ENCODE peak calls at places on chromosomes 12 and 14, in ten cellular contexts. W is IMR-90; O is EL; K is LNCaP clone FGC; J is 8988T; A is MCF 10A; G is COR-L47; M is T-cell; D is Right ventricle myocardium superior; I is T-helper 2 cell treated with Interferon-gamma antibody and Interleukin-4, amounts not matched to agents 5 μg/mL and 100 μg/mL, for 36 hours. U is an unnamed sample.

GRCh38 chr12:27969901-27970390 is 2.6 kb downstream of the PTHLH start:
- DNase-seq in W (peak; percentile 53), O (peak; percentile 69), K (no peak), J (peak; percentile 37), A (peak; percentile 79), G (no peak), M (peak; percentile 20), D (peak; percentile 48), I (peak; percentile 29), U (peak; percentile 35)

GRCh38 chr12:112536367-112536730 is 117.6 kb downstream of the PTPN11 start:
- DNase-seq in W (no peak), O (no peak), K (no peak), J (no peak), A (no peak), G (no peak), M (no peak), D (no peak), I (no peak), U (no peak)

GRCh38 chr14:100434911-100435455 is 111.8 kb downstream of the SLC25A47 start:
- DNase-seq in W (no peak), O (peak; percentile 62), K (no peak), J (no peak), A (no peak), G (no peak), M (no peak), D (no peak), I (no peak), U (no peak)

GRCh38 chr12:132633901-132634300 is 15.3 kb downstream of the P2RX2 start:
- DNase-seq in W (no peak), O (no peak), K (no peak), J (no peak), A (no peak), G (no peak), M (no peak), D (no peak), I (no peak), U (no peak)

GRCh38 chr12:48965447-48965846 is 6.1 kb downstream of the WNT10B start:
- DNase-seq in W (peak; percentile 38), O (peak; percentile 56), K (no peak), J (peak; percentile 53), A (no peak), G (no peak), M (no peak), D (no peak), I (no peak), U (peak; percentile 46)

GRCh38 chr12:109492371-109492770 is 14.9 kb downstream of the UBE3B start:
- DNase-seq in W (no peak), O (no peak), K (no peak), J (no peak), A (no peak), G (no peak), M (no peak), D (no peak), I (no peak), U (no peak)

GRCh38 chr12:103793046-103793445 is 48.0 kb downstream of the NT5DC3 start:
- DNase-seq in W (no peak), O (no peak), K (no peak), J (no peak), A (no peak), G (no peak), M (no peak), D (no peak), I (no peak), U (no peak)

GRCh38 chr12:114026805-114027204 is 60.7 kb upstream of the RBM19 start:
- DNase-seq in W (no peak), O (no peak), K (no peak), J (no peak), A (no peak), G (no peak), M (no peak), D (no peak), I (no peak), U (no peak)

GRCh38 chr14:96589577-96589976 is 87.4 kb downstream of the PAPOLA start:
- DNase-seq in W (no peak), O (no peak), K (no peak), J (no peak), A (no peak), G (no peak), M (no peak), D (no peak), I (no peak), U (no peak)

GRCh38 chr12:118107026-118107425 is 3.2 kb upstream of the VSIG10 start:
- DNase-seq in W (no peak), O (no peak), K (peak; percentile 93), J (no peak), A (no peak), G (no peak), M (no peak), D (no peak), I (no peak), U (no peak)

GRCh38 chr14:70013269-70013873 is 134.2 kb downstream of the SMOC1 start:
- DNase-seq in W (peak; percentile 30), O (peak; percentile 17), K (no peak), J (peak; percentile 44), A (peak; percentile 75), G (peak; percentile 28), M (no peak), D (no peak), I (peak; percentile 8), U (no peak)

GRCh38 chr12:106288510-106289195 is 13.9 kb upstream of the TCP11L2 start:
- DNase-seq in W (peak; percentile 97), O (peak; percentile 89), K (no peak), J (no peak), A (peak; percentile 94), G (no peak), M (no peak), D (no peak), I (no peak), U (peak; percentile 91)

GRCh38 chr12:55982319-55982936 is 8.6 kb downstream of the RAB5B start:
- DNase-seq in W (no peak), O (no peak), K (no peak), J (no peak), A (no peak), G (no peak), M (no peak), D (no peak), I (no peak), U (no peak)

GRCh38 chr12:28057856-28058615 is 85.5 kb upstream of the PTHLH start:
- DNase-seq in W (peak; percentile 25), O (peak; percentile 33), K (no peak), J (no peak), A (peak; percentile 91), G (no peak), M (no peak), D (no peak), I (no peak), U (peak; percentile 24)

GRCh38 chr14:96390965-96391292 is 999 bp upstream of the AK7 start:
- DNase-seq in W (no peak), O (no peak), K (no peak), J (no peak), A (no peak), G (no peak), M (no peak), D (no peak), I (no peak), U (no peak)

GRCh38 chr12:22229652-22230279 is 104.7 kb downstream of the ST8SIA1 start:
- DNase-seq in W (peak; percentile 44), O (no peak), K (no peak), J (no peak), A (peak; percentile 54), G (no peak), M (no peak), D (no peak), I (no peak), U (no peak)